ENCODE peak calls at places on chromosomes 16 and 17, in ten cellular contexts. T, E, H, M, N, A, X, S, U and R are unnamed samples.
A peak's percentile ranks its signal among the peaks of the same experiment; 100 is the strongest.

GRCh38 chr16:78605548-78606097 is 506.2 kb downstream of the WWOX start:
- DNase-seq in X (no peak), A (no peak), S (no peak), U (no peak), M (no peak), E (no peak), T (no peak), H (no peak), N (no peak), R (no peak)

GRCh38 chr16:65153365-65154105 is 31.7 kb upstream of the CDH11 start:
- DNase-seq in U (no peak), S (no peak), M (peak; percentile 50), N (no peak), X (no peak), H (no peak), E (no peak), T (no peak), A (no peak), R (no peak)

GRCh38 chr17:6643460-6644125 is 2.7 kb downstream of the TXNDC17 start:
- DNase-seq in N (no peak), U (no peak), H (peak; percentile 66), S (no peak), X (no peak), A (no peak), E (no peak), M (no peak), T (no peak), R (no peak)

GRCh38 chr16:814974-815373 is 14.4 kb upstream of the GNG13 start:
- DNase-seq in X (no peak), U (no peak), E (no peak), T (no peak), A (no peak), M (no peak), H (peak; percentile 6), S (no peak), N (no peak), R (no peak)

GRCh38 chr17:67503184-67503583 is 126.1 kb downstream of the PITPNC1 start:
- DNase-seq in T (no peak), X (no peak), E (no peak), H (no peak), A (no peak), N (no peak), U (no peak), S (no peak), M (no peak), R (no peak)

GRCh38 chr16:55605756-55606155 is 39.3 kb downstream of the CAPNS2 start:
- DNase-seq in U (no peak), N (no peak), T (no peak), X (no peak), A (no peak), E (no peak), M (no peak), H (peak; percentile 14), S (peak; percentile 22), R (no peak)

GRCh38 chr16:25198021-25198420 is 18.7 kb upstream of the AQP8 start:
- DNase-seq in E (no peak), H (no peak), A (no peak), M (no peak), U (no peak), T (no peak), N (no peak), X (no peak), S (no peak), R (no peak)

GRCh38 chr16:50505115-50505514 is 43.1 kb upstream of the NKD1 start:
- DNase-seq in E (no peak), N (no peak), U (no peak), H (no peak), S (no peak), A (no peak), T (no peak), M (no peak), X (no peak), R (no peak)

GRCh38 chr17:2453325-2453724 is 52.5 kb upstream of the MNT start:
- DNase-seq in H (no peak), X (no peak), S (no peak), E (no peak), U (no peak), A (no peak), M (no peak), T (no peak), N (no peak), R (no peak)

GRCh38 chr17:81019563-81020442 is 15.1 kb upstream of the BAIAP2 start:
- DNase-seq in M (no peak), S (no peak), X (no peak), A (no peak), N (no peak), E (no peak), T (no peak), H (no peak), U (no peak), R (no peak)

GRCh38 chr16:1913327-1914083 is 4.7 kb downstream of the HS3ST6 start:
- DNase-seq in S (no peak), T (no peak), H (no peak), E (no peak), N (no peak), X (no peak), A (peak; percentile 91), M (peak; percentile 1), U (peak; percentile 83), R (peak; percentile 63)

GRCh38 chr17:6261496-6261895 is 173.4 kb downstream of the AIPL1 start:
- DNase-seq in S (no peak), M (peak; percentile 45), T (no peak), U (no peak), N (no peak), A (no peak), X (no peak), H (no peak), E (no peak), R (no peak)

GRCh38 chr17:58263773-58264172 is 17.0 kb downstream of the MPO start:
- DNase-seq in E (no peak), S (no peak), X (no peak), T (no peak), A (no peak), M (no peak), N (no peak), U (no peak), H (no peak), R (no peak)

GRCh38 chr16:180101-180920 is at the start of gene HBQ1:
- DNase-seq in M (peak; percentile 78), X (peak; percentile 24), S (peak; percentile 97), E (no peak), T (peak; percentile 31), A (no peak), U (no peak), N (no peak), H (peak; percentile 45), R (no peak)

GRCh38 chr17:81094744-81095607 is 60.0 kb downstream of the BAIAP2 start:
- DNase-seq in T (peak; percentile 91), H (peak; percentile 97), X (no peak), A (peak; percentile 72), S (peak; percentile 84), U (peak; percentile 54), N (peak; percentile 72), M (peak; percentile 88), E (no peak), R (peak; percentile 86)

GRCh38 chr17:42197564-42198156 is 3.4 kb upstream of the GHDC start:
- DNase-seq in T (no peak), M (no peak), X (no peak), A (no peak), E (no peak), H (no peak), N (no peak), U (no peak), S (no peak), R (no peak)

GRCh38 chr17:6455321-6455705 is 11.1 kb downstream of the PIMREG start:
- DNase-seq in S (peak; percentile 74), E (no peak), H (peak; percentile 46), N (peak; percentile 23), M (peak; percentile 78), X (no peak), A (peak; percentile 62), U (peak; percentile 60), T (peak; percentile 32), R (peak; percentile 79)

GRCh38 chr17:75249564-75249963 is 11.8 kb downstream of the GGA3 start:
- DNase-seq in M (no peak), N (no peak), X (no peak), A (no peak), H (no peak), T (no peak), E (no peak), U (no peak), S (no peak), R (no peak)
- H3K4me1 ChIP-seq in M (no peaks in the 10 kb centered on the region), N (no peaks in the 10 kb centered on the region), X (peaks cover 22% of the 10 kb centered on the region), A (peaks cover 15% of the 10 kb centered on the region), H (no peaks in the 10 kb centered on the region), T (peaks cover 13% of the 10 kb centered on the region), E (peaks cover 2% of the 10 kb centered on the region), U (peaks cover 32% of the 10 kb centered on the region), S (no peaks in the 10 kb centered on the region), R (no peaks in the 10 kb centered on the region)

GRCh38 chr17:1144139-1144538 is 35.6 kb downstream of the ABR start:
- DNase-seq in A (no peak), U (no peak), T (no peak), E (no peak), H (no peak), S (no peak), N (no peak), M (no peak), X (no peak), R (no peak)
- H3K27me3 ChIP-seq in A (no peaks in the 10 kb centered on the region), U (no peaks in the 10 kb centered on the region), T (no peaks in the 10 kb centered on the region), E (no peaks in the 10 kb centered on the region), H (no peaks in the 10 kb centered on the region), S (no peaks in the 10 kb centered on the region), N (no peaks in the 10 kb centered on the region), M (no peaks in the 10 kb centered on the region), X (no peaks in the 10 kb centered on the region), R (no peaks in the 10 kb centered on the region)

GRCh38 chr17:78265121-78265520 is 33.7 kb downstream of the TMEM235 start:
- DNase-seq in X (no peak), E (no peak), H (no peak), A (no peak), U (no peak), M (no peak), S (peak; percentile 20), N (no peak), T (no peak), R (peak; percentile 62)

GRCh38 chr17:78268191-78268874 is 36.9 kb downstream of the TMEM235 start:
- DNase-seq in T (no peak), E (no peak), U (no peak), N (no peak), H (no peak), M (no peak), S (peak; percentile 48), X (no peak), A (no peak), R (no peak)

GRCh38 chr17:78266771-78267170 is 35.3 kb downstream of the TMEM235 start:
- DNase-seq in H (no peak), X (no peak), M (no peak), U (no peak), A (no peak), S (peak; percentile 51), T (no peak), E (no peak), N (no peak), R (no peak)

GRCh38 chr17:78267257-78268073 is 36.0 kb downstream of the TMEM235 start:
- DNase-seq in U (no peak), T (no peak), M (no peak), S (peak; percentile 67), A (no peak), N (no peak), H (no peak), E (no peak), X (no peak), R (peak; percentile 42)

GRCh38 chr17:78266231-78266631 is 34.8 kb downstream of the TMEM235 start:
- DNase-seq in E (no peak), T (no peak), A (no peak), U (peak; percentile 40), M (no peak), H (no peak), S (peak; percentile 32), N (no peak), X (no peak), R (no peak)
- H3K4me1 ChIP-seq in E (peaks cover 29% of the 10 kb centered on the region), T (peaks cover 44% of the 10 kb centered on the region), A (peaks cover 25% of the 10 kb centered on the region), U (peaks cover 53% of the 10 kb centered on the region), M (peaks cover 37% of the 10 kb centered on the region), H (peaks cover 46% of the 10 kb centered on the region), S (no peaks in the 10 kb centered on the region), N (no peaks in the 10 kb centered on the region), X (peaks cover 16% of the 10 kb centered on the region), R (no peaks in the 10 kb centered on the region)

GRCh38 chr17:45787656-45788055 is 3.5 kb downstream of the CRHR1 start:
- DNase-seq in U (no peak), S (peak; percentile 59), N (no peak), M (no peak), H (no peak), E (no peak), X (no peak), T (no peak), A (no peak), R (no peak)
- H3K27me3 ChIP-seq in U (peaks cover 100% of the 10 kb centered on the region), S (peaks cover 74% of the 10 kb centered on the region), N (peaks cover 91% of the 10 kb centered on the region), M (peaks cover 98% of the 10 kb centered on the region), H (peaks cover 99% of the 10 kb centered on the region), E (peaks cover 18% of the 10 kb centered on the region), X (peaks cover 93% of the 10 kb centered on the region), T (peaks cover 28% of the 10 kb centered on the region), A (peaks cover 99% of the 10 kb centered on the region), R (no peaks in the 10 kb centered on the region)